ENCODE peak calls at places on chromosome 9, in four cellular contexts. T, G, V and S are unnamed samples.

GRCh38 chr9:37926737-37927590 is 23.0 kb upstream of the SLC25A51 start:
- DNase-seq in T (peak; percentile 77), G (no peak), V (no peak), S (no peak)

GRCh38 chr9:96176901-96177718 is 124.9 kb downstream of the HSD17B3 start:
- DNase-seq in T (peak; percentile 6), G (no peak), V (peak; percentile 53), S (peak; percentile 67)

GRCh38 chr9:112119225-112120045 is 55.7 kb downstream of the SUSD1 start:
- DNase-seq in T (no peak), G (no peak), V (no peak), S (peak; percentile 94)

GRCh38 chr9:108836771-108837170 is 19.0 kb downstream of the ACTL7B start:
- DNase-seq in T (no peak), G (no peak), V (no peak), S (no peak)

GRCh38 chr9:69120380-69121154 is 53.5 kb upstream of the TJP2 start:
- DNase-seq in T (no peak), G (no peak), V (peak; percentile 97), S (peak; percentile 96)

GRCh38 chr9:72828281-72828731 is 124.5 kb downstream of the ALDH1A1 start:
- DNase-seq in T (no peak), G (no peak), V (no peak), S (peak; percentile 86)

GRCh38 chr9:93659044-93659836 is 82.9 kb downstream of the PHF2 start:
- DNase-seq in T (no peak), G (no peak), V (no peak), S (no peak)

GRCh38 chr9:12640866-12641636 is 52.1 kb upstream of the TYRP1 start:
- DNase-seq in T (no peak), G (no peak), V (no peak), S (no peak)

GRCh38 chr9:94108584-94108983 is 24.3 kb downstream of the PTPDC1 start:
- DNase-seq in T (no peak), G (no peak), V (peak; percentile 18), S (no peak)

GRCh38 chr9:16202221-16202620 is 649.4 kb downstream of the CCDC171 start:
- DNase-seq in T (no peak), G (no peak), V (no peak), S (no peak)

GRCh38 chr9:5633243-5633642 is 4.3 kb downstream of the RIC1 start:
- DNase-seq in T (peak; percentile 14), G (no peak), V (no peak), S (peak; percentile 90)

GRCh38 chr9:16687678-16688369 is 182.6 kb downstream of the BNC2 start:
- DNase-seq in T (no peak), G (no peak), V (no peak), S (no peak)

GRCh38 chr9:104776787-104777186 is 12.9 kb downstream of the NIPSNAP3B start:
- DNase-seq in T (no peak), G (no peak), V (no peak), S (no peak)

GRCh38 chr9:93114169-93114983 is 18.4 kb downstream of the CARD19 start:
- DNase-seq in T (no peak), G (peak; percentile 13), V (no peak), S (no peak)

GRCh38 chr9:100277166-100277979 is 75.4 kb downstream of the TEX10 start:
- DNase-seq in T (peak; percentile 62), G (no peak), V (no peak), S (no peak)

GRCh38 chr9:111657051-111657450 is 4.4 kb upstream of the GNG10 start:
- DNase-seq in T (no peak), G (no peak), V (peak; percentile 57), S (peak; percentile 65)

GRCh38 chr9:113951032-113951372 is 74.9 kb downstream of the ZNF618 start:
- DNase-seq in T (no peak), G (no peak), V (no peak), S (no peak)

DNA sequence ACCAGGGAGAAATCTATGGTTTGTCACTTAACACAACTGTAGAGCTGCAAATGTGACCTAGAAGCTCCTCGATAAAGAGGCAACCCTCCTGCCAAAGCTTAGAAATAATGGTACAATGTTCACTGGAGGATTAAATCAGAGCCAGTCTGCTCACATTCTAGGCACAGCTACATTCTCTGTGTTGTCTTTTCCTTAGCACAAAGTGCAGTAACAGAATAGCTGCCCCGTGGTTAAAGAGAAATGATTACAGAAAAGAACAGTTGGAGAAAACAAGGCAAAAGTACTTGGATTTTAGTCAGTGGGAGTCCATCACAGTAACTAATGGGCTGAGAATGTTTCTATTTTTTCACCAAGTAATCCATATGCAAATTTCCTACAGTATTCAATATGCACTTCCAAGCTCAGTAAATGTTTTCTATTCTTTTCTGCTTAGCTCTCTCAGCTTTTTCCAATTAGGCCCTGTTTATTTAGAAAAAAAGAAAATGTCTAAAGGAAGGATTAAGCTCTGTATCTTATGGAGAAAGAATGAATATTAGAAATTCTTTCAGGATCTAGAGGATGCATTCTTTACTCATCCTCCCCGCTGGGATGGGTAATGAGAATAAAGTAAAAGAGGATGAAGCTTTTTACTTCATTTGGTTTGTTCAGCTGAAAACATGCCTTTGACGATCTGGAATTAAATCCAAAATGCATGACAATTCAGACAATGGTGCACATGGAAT is 345.5 kb downstream of the GLIS3 start:
- DNase-seq in T (peak; percentile 89), G (no peak), V (peak; percentile 16), S (no peak)
- H3K4me3 ChIP-seq in T (no peak overlapping the region), G (no peak overlapping the region), V (peak overlapping the region; percentile 7), S (no peak overlapping the region)

DNA sequence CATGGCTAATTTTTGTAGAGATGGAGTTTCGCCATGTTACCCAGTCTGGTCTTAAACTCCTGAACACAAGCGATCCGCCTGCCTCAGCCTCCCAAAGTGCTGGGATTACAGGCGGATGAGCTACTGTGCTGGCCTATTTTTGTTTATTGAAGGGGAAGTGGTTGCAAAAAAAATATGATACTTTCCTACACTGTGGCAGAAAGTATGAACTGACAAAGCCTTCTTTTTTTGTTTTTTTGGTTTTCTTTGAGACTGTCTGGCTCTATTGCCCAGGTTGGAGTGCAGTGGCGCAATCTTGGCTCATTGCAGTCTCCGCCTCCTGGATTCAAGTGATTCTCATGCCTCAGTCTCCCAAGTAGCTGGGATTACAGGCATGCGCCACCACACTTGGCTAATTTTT is 50.9 kb downstream of the OSTF1 start:
- DNase-seq in T (no peak), G (no peak), V (no peak), S (no peak)
- H3K36me3 ChIP-seq in T (no peaks in the 10 kb centered on the region), G (no peaks in the 10 kb centered on the region), V (no peaks in the 10 kb centered on the region), S (peaks cover 17% of the 10 kb centered on the region)

DNA sequence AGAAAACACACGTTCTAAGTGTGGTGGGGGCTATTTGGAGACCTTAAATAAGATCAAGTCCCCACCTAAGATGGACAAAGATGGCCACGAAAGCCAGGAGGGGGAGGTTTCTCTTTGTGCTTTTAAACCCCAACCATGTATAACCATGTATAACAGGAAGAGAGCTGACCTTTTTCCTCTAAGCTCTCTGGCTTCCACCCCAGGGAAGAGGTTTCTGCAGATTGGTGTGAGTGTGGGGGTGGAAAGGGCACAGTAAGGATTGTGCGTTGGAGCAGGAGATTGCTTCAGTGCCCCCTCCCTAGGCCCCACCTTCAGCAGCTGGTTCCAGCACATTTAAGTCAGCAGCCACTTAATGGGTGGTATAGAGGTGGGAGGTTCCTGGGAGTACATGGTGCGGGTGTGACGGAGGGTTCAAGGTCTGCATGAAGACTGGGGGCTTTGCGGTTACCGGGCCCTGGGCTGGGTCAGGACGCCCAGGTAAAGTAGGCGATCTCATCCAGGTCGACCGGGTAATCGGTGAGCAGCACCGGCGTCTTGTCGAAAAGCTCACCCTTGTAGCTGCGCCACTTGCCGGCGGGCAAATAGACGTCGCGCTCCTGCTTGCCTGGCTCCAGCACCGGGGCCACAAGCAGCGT is 6.2 kb downstream of the MYORG start:
- DNase-seq in T (no peak), G (no peak), V (no peak), S (no peak)
- H3K4me3 ChIP-seq in T (no peak overlapping the region), G (no peak overlapping the region), V (no peak overlapping the region), S (no peak overlapping the region)

GRCh38 chr9:87615547-87616148 is 110.3 kb upstream of the CTSL start:
- DNase-seq in T (no peak), G (no peak), V (no peak), S (no peak)
- H3K36me3 ChIP-seq in T (peaks cover 94% of the 10 kb centered on the region), G (no peaks in the 10 kb centered on the region), V (peaks cover 20% of the 10 kb centered on the region), S (no peaks in the 10 kb centered on the region)

GRCh38 chr9:88537743-88538055 is 2.7 kb downstream of the NXNL2 start:
- DNase-seq in T (peak; percentile 64), G (peak; percentile 80), V (peak; percentile 38), S (no peak)
- H3K4me3 ChIP-seq in T (no peak overlapping the region), G (no peak overlapping the region), V (no peak overlapping the region), S (no peak overlapping the region)

DNA sequence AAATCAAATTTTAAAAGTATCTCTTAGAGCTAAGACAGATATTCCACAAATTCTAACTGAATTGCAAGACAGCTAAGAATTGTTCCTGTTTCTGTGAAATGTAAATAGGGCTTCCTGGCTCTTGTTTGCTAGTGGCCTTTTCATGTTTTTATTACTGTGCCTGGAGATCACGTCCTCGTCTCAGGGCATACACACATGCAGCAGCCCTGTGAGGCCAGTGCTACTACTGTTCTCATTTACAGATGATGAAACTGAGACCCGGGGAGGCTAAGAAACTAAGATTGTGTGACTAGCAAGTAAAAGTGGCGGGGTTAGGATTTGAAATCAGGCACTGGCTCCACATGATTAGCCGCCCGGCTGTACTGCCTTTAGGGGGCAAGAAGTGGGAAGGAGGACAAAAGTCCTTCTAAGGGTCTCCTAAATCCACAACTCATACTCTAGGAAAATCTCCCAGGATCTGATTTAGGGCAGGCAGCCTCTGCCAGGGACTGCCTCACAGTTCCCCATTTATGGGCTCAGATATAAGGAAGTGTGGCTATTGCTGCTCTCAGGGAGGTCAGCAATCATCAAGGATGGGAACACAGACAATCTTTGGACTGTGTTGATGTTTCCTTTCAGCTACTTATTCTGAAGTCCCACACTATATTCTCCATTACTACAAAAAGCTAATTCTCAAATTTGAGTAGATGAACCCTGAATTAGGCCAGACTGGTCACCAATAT is 7.9 kb downstream of the PRUNE2 start:
- DNase-seq in T (no peak), G (no peak), V (no peak), S (no peak)
- H3K36me3 ChIP-seq in T (no peaks in the 10 kb centered on the region), G (no peaks in the 10 kb centered on the region), V (no peaks in the 10 kb centered on the region), S (no peaks in the 10 kb centered on the region)

GRCh38 chr9:33159760-33160127 is 7.4 kb downstream of the B4GALT1 start:
- DNase-seq in T (peak; percentile 50), G (no peak), V (no peak), S (peak; percentile 54)

GRCh38 chr9:33161011-33161588 is 6.0 kb downstream of the B4GALT1 start:
- DNase-seq in T (peak; percentile 85), G (peak; percentile 64), V (no peak), S (peak; percentile 65)

GRCh38 chr9:33163433-33164137 is 3.6 kb downstream of the B4GALT1 start:
- DNase-seq in T (no peak), G (no peak), V (no peak), S (no peak)

GRCh38 chr9:33162721-33163311 is 4.3 kb downstream of the B4GALT1 start:
- DNase-seq in T (peak; percentile 39), G (peak; percentile 74), V (no peak), S (peak; percentile 52)

DNA sequence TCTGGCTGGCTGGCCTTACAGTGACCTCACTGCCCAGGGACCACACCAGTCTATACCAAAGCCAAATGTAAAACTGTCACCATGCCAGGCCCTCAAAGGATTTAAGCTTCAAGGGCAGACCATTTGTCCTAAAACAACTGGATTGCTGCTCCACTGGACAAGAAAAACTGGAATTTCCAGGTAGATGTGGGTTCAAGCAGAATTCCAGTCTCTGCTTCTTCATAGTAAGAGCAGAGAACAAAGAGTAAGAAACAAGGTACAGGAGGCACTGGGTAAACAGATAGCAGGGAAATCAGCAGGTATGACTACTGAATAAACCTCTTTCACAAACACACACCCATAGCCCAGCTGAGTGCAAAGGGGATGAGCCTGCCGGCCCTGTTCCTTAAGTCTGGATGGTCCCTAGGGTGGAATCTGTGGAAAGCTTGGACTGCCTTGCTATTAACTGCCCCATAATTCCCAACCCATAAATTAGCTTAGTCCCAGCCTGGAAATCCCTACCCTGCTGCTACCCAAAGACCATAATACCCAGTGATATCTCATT is 5.5 kb downstream of the B4GALT1 start:
- DNase-seq in T (no peak), G (no peak), V (no peak), S (peak; percentile 74)
- H3K4me3 ChIP-seq in T (no peak overlapping the region), G (no peak overlapping the region), V (no peak overlapping the region), S (no peak overlapping the region)

GRCh38 chr9:120846251-120846869 is 3.6 kb upstream of the PSMD5 start:
- DNase-seq in T (no peak), G (no peak), V (no peak), S (no peak)
- H3K36me3 ChIP-seq in T (no peaks in the 10 kb centered on the region), G (no peaks in the 10 kb centered on the region), V (no peaks in the 10 kb centered on the region), S (no peaks in the 10 kb centered on the region)